ENCODE peak calls at places on chromosomes 16 and 17, in nine cellular contexts. Q is uterus, D is H1, P is tibial nerve, L is heart left ventricle, N is endothelial cell of umbilical vein, Z is H54, Y is NB4, V is testis. W is an unnamed sample.

GRCh38 chr16:21650517-21650916 is 1.9 kb downstream of the IGSF6 start:
- DNase-seq in Q (no peak), D (no peak), P (peak), L (no peak), N (no peak), Z (no peak), Y (peak), V (no peak), W (no peak)

GRCh38 chr16:31476305-31477219 is 4.6 kb downstream of the TGFB1I1 start:
- DNase-seq in Q (peak), D (no peak), P (peak), L (peak), N (no peak), Z (no peak), Y (peak), V (peak), W (peak)

GRCh38 chr17:48045270-48046001 is 2.7 kb upstream of the NFE2L1 start:
- DNase-seq in Q (no peak), D (no peak), P (peak), L (peak), N (no peak), Z (no peak), Y (peak), V (no peak), W (no peak)

GRCh38 chr16:10085078-10085798 is 97.0 kb downstream of the GRIN2A start:
- DNase-seq in Q (no peak), D (no peak), P (no peak), L (no peak), N (no peak), Z (no peak), Y (no peak), V (no peak), W (no peak)

GRCh38 chr17:21215935-21216334 is 2.0 kb upstream of the TMEM11 start:
- DNase-seq in Q (no peak), D (no peak), P (no peak), L (no peak), N (no peak), Z (no peak), Y (peak), V (no peak), W (peak)

GRCh38 chr17:364308-364707 is 11.7 kb upstream of the RPH3AL start:
- DNase-seq in Q (no peak), D (no peak), P (no peak), L (no peak), N (no peak), Z (no peak), Y (peak), V (no peak), W (no peak)

GRCh38 chr16:2194852-2195315 is 1.5 kb downstream of the CASKIN1 start:
- DNase-seq in Q (no peak), D (no peak), P (no peak), L (no peak), N (peak), Z (no peak), Y (peak), V (peak), W (peak)

GRCh38 chr16:23581746-23582145 is 14.4 kb downstream of the NDUFAB1 start:
- DNase-seq in Q (no peak), D (no peak), P (no peak), L (no peak), N (no peak), Z (no peak), Y (no peak), V (no peak), W (no peak)

GRCh38 chr17:49450735-49451134 is 36.1 kb upstream of the PHB1 start:
- DNase-seq in Q (no peak), D (no peak), P (no peak), L (no peak), N (no peak), Z (peak), Y (peak), V (no peak), W (no peak)

GRCh38 chr17:75034236-75034908 is 12.4 kb downstream of the ATP5PD start:
- DNase-seq in Q (peak), D (peak), P (peak), L (peak), N (peak), Z (peak), Y (peak), V (peak), W (peak)

GRCh38 chr17:70239391-70239826 is 70.1 kb downstream of the KCNJ2 start:
- DNase-seq in Q (no peak), D (no peak), P (no peak), L (no peak), N (peak), Z (no peak), Y (no peak), V (no peak), W (no peak)

GRCh38 chr17:7133424-7133823 is 18.8 kb upstream of the ASGR2 start:
- DNase-seq in Q (no peak), D (no peak), P (no peak), L (no peak), N (peak), Z (no peak), Y (peak), V (no peak), W (peak)

GRCh38 chr17:59796785-59797205 is 89.3 kb downstream of the VMP1 start:
- DNase-seq in Q (no peak), D (no peak), P (no peak), L (no peak), N (peak), Z (no peak), Y (no peak), V (no peak), W (no peak)

GRCh38 chr17:58338907-58339774 is 10.5 kb upstream of the TSPOAP1 start:
- DNase-seq in Q (no peak), D (no peak), P (no peak), L (peak), N (no peak), Z (peak), Y (peak), V (no peak), W (peak)

GRCh38 chr17:28887871-28888471 is 9.6 kb downstream of the FLOT2 start:
- DNase-seq in Q (no peak), D (no peak), P (no peak), L (no peak), N (no peak), Z (no peak), Y (no peak), V (no peak), W (no peak)

GRCh38 chr16:31404353-31405064 is 11.4 kb downstream of the ITGAD start:
- DNase-seq in Q (no peak), D (no peak), P (no peak), L (no peak), N (no peak), Z (peak), Y (peak), V (peak), W (no peak)

GRCh38 chr17:17495448-17496188 is 577 bp downstream of the RASD1 start:
- DNase-seq in Q (peak), D (no peak), P (no peak), L (no peak), N (peak), Z (no peak), Y (no peak), V (peak), W (peak)

GRCh38 chr17:81518113-81518784 is 5.7 kb upstream of the ACTG1 start:
- DNase-seq in Q (no peak), D (no peak), P (no peak), L (peak), N (no peak), Z (no peak), Y (no peak), V (no peak), W (no peak)

GRCh38 chr17:79796570-79797491 is at the start of gene CBX8:
- DNase-seq in Q (peak), D (peak), P (peak), L (peak), N (peak), Z (peak), Y (peak), V (peak), W (peak)

GRCh38 chr17:72471296-72471695 is 350.5 kb downstream of the SOX9 start:
- DNase-seq in Q (no peak), D (no peak), P (no peak), L (no peak), N (no peak), Z (no peak), Y (no peak), V (no peak), W (no peak)

GRCh38 chr16:88780100-88781062 is 4.6 kb downstream of the PIEZO1 start:
- DNase-seq in Q (no peak), D (no peak), P (no peak), L (no peak), N (no peak), Z (no peak), Y (no peak), V (no peak), W (no peak)

GRCh38 chr17:58303981-58304734 is 23.4 kb upstream of the MPO start:
- DNase-seq in Q (no peak), D (peak), P (no peak), L (no peak), N (peak), Z (peak), Y (peak), V (peak), W (peak)

GRCh38 chr16:14669776-14670175 is 24.3 kb downstream of the PLA2G10 start:
- DNase-seq in Q (peak), D (no peak), P (no peak), L (no peak), N (no peak), Z (peak), Y (no peak), V (peak), W (no peak)

GRCh38 chr16:57485916-57486857 is at the start of gene DOK4:
- DNase-seq in Q (peak), D (no peak), P (peak), L (peak), N (peak), Z (peak), Y (peak), V (peak), W (peak)

GRCh38 chr17:78993241-78993956 is 13.7 kb upstream of the LGALS3BP start:
- DNase-seq in Q (peak), D (no peak), P (peak), L (no peak), N (peak), Z (no peak), Y (peak), V (peak), W (peak)

GRCh38 chr17:17533901-17534441 is 37.8 kb upstream of the RASD1 start:
- DNase-seq in Q (no peak), D (no peak), P (no peak), L (no peak), N (no peak), Z (no peak), Y (no peak), V (no peak), W (no peak)

GRCh38 chr16:5033256-5034166 is at the start of gene NAGPA:
- DNase-seq in Q (peak), D (peak), P (peak), L (peak), N (peak), Z (peak), Y (peak), V (peak), W (peak)

GRCh38 chr17:41959336-41960095 is 7.1 kb upstream of the CNP start:
- DNase-seq in Q (no peak), D (no peak), P (no peak), L (no peak), N (peak), Z (no peak), Y (peak), V (peak), W (peak)
- TF ChIP-seq POLR2A in Q (no peak), D (no peak), P (no peak), L (no peak), N (no peak), Z (no peak), Y (no peak), V (no peak), W (no peak)

GRCh38 chr17:10729334-10730193 is at the start of gene TMEM220:
- DNase-seq in Q (peak), D (peak), P (peak), L (peak), N (peak), Z (no peak), Y (peak), V (peak), W (peak)
- TF ChIP-seq POLR2A in Q (peak), D (peak), P (peak), L (peak), N (no peak), Z (no peak), Y (no peak), V (peak), W (peak)

GRCh38 chr17:44932526-44933097 is 15.0 kb downstream of the KIF18B start:
- DNase-seq in Q (no peak), D (no peak), P (no peak), L (peak), N (no peak), Z (no peak), Y (no peak), V (no peak), W (no peak)
- TF ChIP-seq POLR2A in Q (no peak), D (no peak), P (no peak), L (no peak), N (no peak), Z (no peak), Y (no peak), V (no peak), W (no peak)

DNA sequence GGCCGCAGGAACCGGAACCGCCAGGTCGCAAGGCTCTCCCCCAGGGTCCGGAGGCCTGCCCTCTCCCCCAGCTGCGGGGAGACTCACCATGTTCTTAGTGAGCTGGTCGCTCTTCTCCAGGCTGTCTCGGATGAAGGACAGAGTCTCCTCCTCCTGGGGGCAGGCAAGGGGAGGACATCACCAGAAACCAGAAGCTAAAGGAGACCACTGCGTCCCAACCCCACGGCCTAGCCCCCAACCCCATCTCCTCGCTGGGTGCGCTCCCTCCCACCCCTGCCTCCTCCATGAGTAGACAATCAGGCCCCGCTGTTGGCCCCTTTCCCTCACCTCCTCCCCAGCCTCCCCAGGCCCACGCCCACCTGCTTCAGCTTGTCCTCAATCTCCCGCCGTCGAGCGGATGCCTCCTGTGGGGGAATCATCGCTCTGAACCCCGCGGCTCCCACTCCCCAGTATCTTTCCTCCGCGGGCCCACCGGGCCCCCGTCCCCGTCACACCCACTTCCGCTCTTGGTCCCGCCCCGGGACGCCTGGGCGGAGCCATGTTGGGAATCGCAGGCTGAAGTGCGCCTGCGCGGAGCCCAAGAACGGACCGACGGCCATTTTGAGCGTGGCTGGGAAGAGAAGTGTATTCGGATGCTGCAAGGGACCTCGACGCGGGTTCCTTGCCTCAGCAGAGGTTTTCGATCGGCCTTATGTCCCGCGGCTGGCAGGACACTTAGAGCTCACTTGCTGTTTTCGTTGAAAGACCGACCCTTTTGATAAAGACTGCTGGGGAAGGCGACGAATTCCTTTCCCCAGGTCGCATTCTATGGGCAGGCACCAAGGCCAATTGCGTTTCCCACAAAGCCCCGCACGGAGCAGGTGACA is at the start of gene EXOC7:
- DNase-seq in Q (peak), D (peak), P (peak), L (peak), N (peak), Z (peak), Y (peak), V (peak), W (peak)
- TF ChIP-seq POLR2A in Q (peak), D (no peak), P (peak), L (peak), N (peak), Z (peak), Y (peak), V (no peak), W (peak)

DNA sequence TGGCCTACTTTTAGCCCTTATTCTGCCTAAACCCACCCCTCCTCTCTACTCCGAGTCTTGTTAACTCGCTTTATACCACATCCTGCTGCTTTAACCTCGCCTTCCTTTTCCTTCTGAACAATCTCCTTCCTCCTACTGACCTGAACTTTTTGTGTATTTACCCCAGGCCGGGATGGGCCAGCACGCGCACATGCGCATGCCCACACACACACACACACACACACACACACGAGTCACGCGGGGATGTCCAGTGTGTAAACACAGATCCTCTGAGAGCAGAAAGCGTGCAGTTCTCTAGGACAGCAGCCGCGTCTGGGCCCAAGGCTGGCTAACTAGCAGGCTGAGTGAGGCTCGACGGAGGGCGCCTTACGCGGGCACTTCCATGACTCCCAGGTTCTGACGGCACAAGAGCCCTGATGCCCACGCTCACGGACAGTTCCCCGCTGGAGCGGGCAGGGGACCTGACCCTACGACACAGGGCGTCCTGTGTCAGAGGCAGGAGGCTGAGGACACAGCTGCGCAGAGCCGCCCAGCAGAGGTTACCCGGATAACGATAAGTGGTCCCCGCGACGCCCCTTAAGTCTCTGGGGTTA is 610 bp downstream of the PIK3R5 start:
- DNase-seq in Q (no peak), D (no peak), P (no peak), L (no peak), N (no peak), Z (no peak), Y (peak), V (no peak), W (no peak)
- TF ChIP-seq POLR2A in Q (no peak), D (no peak), P (no peak), L (no peak), N (no peak), Z (no peak), Y (no peak), V (no peak), W (no peak)

DNA sequence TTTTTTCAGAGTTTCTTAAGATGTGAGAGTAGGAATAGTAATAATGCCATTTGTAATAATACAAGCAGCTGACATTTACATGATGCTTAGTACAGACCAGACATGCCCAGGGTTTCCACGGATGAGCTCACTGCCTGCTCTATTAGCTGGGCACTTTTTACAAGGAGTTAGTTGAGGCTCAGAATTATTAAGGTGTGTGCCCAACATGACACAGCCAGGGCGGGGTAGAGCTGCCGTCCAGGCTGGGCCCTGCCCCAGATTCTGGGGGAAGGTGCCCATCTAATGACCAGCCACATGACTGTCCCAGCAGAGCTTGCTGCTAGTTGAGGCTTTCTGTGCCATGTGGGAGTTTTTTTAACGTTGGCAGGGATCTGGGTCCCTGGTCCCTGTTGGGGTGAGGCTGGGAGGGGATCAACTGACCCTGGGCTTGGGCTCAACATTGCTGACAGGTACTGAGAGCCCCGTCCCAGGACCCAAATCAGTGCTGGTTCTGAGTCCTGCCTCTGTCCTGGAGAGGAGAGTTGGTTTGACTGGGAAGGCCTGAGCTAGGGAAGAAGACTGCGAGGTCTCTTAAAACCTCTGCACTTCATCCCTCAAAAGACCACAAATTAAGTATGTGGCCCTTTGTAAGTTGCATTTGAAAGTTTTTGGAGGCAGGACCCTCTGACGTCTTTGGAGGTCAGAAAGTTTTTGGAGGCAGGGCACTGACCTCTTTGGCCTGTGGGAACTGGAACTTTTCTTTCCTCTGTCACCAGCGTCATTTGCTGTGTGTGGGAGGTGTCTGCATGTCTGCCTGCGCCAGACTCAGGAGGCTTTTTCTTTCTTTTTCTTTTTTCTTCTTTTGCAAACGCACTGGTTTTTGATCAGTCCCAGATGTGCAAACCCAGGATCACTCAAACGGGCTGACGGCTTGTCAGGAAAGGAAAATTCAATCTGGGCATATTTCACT is 2.2 kb downstream of the CRISPLD2 start:
- DNase-seq in Q (peak), D (no peak), P (no peak), L (peak), N (no peak), Z (no peak), Y (no peak), V (peak), W (no peak)
- TF ChIP-seq POLR2A in Q (no peak), D (no peak), P (peak), L (no peak), N (no peak), Z (no peak), Y (no peak), V (no peak), W (no peak)

GRCh38 chr17:41965694-41966375 is 760 bp upstream of the CNP start:
- DNase-seq in Q (peak), D (no peak), P (no peak), L (no peak), N (no peak), Z (no peak), Y (no peak), V (peak), W (peak)
- TF ChIP-seq POLR2A in Q (no peak), D (peak), P (no peak), L (no peak), N (no peak), Z (no peak), Y (no peak), V (no peak), W (no peak)

GRCh38 chr17:4908711-4909496 is 6.0 kb upstream of the CHRNE start:
- DNase-seq in Q (peak), D (peak), P (peak), L (peak), N (peak), Z (peak), Y (peak), V (peak), W (peak)
- TF ChIP-seq POLR2A in Q (no peak), D (no peak), P (no peak), L (no peak), N (no peak), Z (no peak), Y (no peak), V (no peak), W (no peak)

GRCh38 chr17:4073983-4074830 is 68.6 kb downstream of the ZZEF1 start:
- DNase-seq in Q (no peak), D (no peak), P (no peak), L (peak), N (no peak), Z (no peak), Y (peak), V (peak), W (no peak)
- TF ChIP-seq POLR2A in Q (no peak), D (no peak), P (no peak), L (no peak), N (no peak), Z (no peak), Y (no peak), V (no peak), W (no peak)

W was measured in erythroblast.